ENCODE peak calls at places on chromosome 11, in five cellular contexts. One of them, this sample, is unnamed.
A peak's percentile ranks its signal among the peaks of the same experiment; 100 is the strongest.

GRCh38 chr11:76698321-76699043 is 27.9 kb upstream of the LRRC32 start:
- DNase-seq in activated gamma-delta T cell treated with Interleukin-2 at 50 U/mL for 16 hours: no peak
- DNase-seq in neural crest cell: no peak
- DNase-seq in naive thymus-derived CD4-positive, alpha-beta T cell: no peak
- DNase-seq in CD8-positive, alpha-beta T cell: no peak
- DNase-seq in this sample: peak; percentile 36

GRCh38 chr11:60941371-60942119 is 10.4 kb downstream of the SLC15A3 start:
- DNase-seq in CD8-positive, alpha-beta T cell: no peak
- DNase-seq in naive thymus-derived CD4-positive, alpha-beta T cell: no peak
- DNase-seq in neural crest cell: no peak
- DNase-seq in activated gamma-delta T cell treated with Interleukin-2 at 50 U/mL for 16 hours: no peak
- DNase-seq in this sample: no peak

GRCh38 chr11:76763573-76764348 is 19.4 kb upstream of the TSKU start:
- DNase-seq in activated gamma-delta T cell treated with Interleukin-2 at 50 U/mL for 16 hours: no peak
- DNase-seq in naive thymus-derived CD4-positive, alpha-beta T cell: no peak
- DNase-seq in CD8-positive, alpha-beta T cell: no peak
- DNase-seq in neural crest cell: no peak
- DNase-seq in this sample: no peak

GRCh38 chr11:124285610-124286344 is 28.0 kb downstream of the OR8D1 start:
- DNase-seq in neural crest cell: no peak
- DNase-seq in naive thymus-derived CD4-positive, alpha-beta T cell: no peak
- DNase-seq in activated gamma-delta T cell treated with Interleukin-2 at 50 U/mL for 16 hours: no peak
- DNase-seq in CD8-positive, alpha-beta T cell: no peak
- DNase-seq in this sample: no peak

GRCh38 chr11:76657139-76657823 is 13.3 kb downstream of the LRRC32 start:
- DNase-seq in activated gamma-delta T cell treated with Interleukin-2 at 50 U/mL for 16 hours: no peak
- DNase-seq in neural crest cell: no peak
- DNase-seq in naive thymus-derived CD4-positive, alpha-beta T cell: no peak
- DNase-seq in CD8-positive, alpha-beta T cell: no peak
- DNase-seq in this sample: no peak

GRCh38 chr11:11977206-11977938 is 31.1 kb downstream of the DKK3 start:
- DNase-seq in neural crest cell: no peak
- DNase-seq in CD8-positive, alpha-beta T cell: peak; percentile 35
- DNase-seq in activated gamma-delta T cell treated with Interleukin-2 at 50 U/mL for 16 hours: no peak
- DNase-seq in naive thymus-derived CD4-positive, alpha-beta T cell: no peak
- DNase-seq in this sample: no peak

GRCh38 chr11:1515082-1516060 is 28.8 kb upstream of the MOB2 start:
- DNase-seq in naive thymus-derived CD4-positive, alpha-beta T cell: peak; percentile 64
- DNase-seq in neural crest cell: peak; percentile 96
- DNase-seq in CD8-positive, alpha-beta T cell: peak; percentile 81
- DNase-seq in activated gamma-delta T cell treated with Interleukin-2 at 50 U/mL for 16 hours: peak; percentile 65
- DNase-seq in this sample: peak; percentile 99

GRCh38 chr11:27571151-27571840 is 64.7 kb upstream of the LIN7C start:
- DNase-seq in activated gamma-delta T cell treated with Interleukin-2 at 50 U/mL for 16 hours: no peak
- DNase-seq in naive thymus-derived CD4-positive, alpha-beta T cell: no peak
- DNase-seq in neural crest cell: no peak
- DNase-seq in CD8-positive, alpha-beta T cell: no peak
- DNase-seq in this sample: no peak

GRCh38 chr11:267491-267994 is 10.7 kb upstream of the NLRP6 start:
- DNase-seq in naive thymus-derived CD4-positive, alpha-beta T cell: peak; percentile 73
- DNase-seq in neural crest cell: no peak
- DNase-seq in CD8-positive, alpha-beta T cell: peak; percentile 82
- DNase-seq in activated gamma-delta T cell treated with Interleukin-2 at 50 U/mL for 16 hours: peak; percentile 59
- DNase-seq in this sample: no peak

GRCh38 chr11:13262096-13262495 is 15.5 kb upstream of the BMAL1 start:
- DNase-seq in naive thymus-derived CD4-positive, alpha-beta T cell: no peak
- DNase-seq in neural crest cell: no peak
- DNase-seq in CD8-positive, alpha-beta T cell: no peak
- DNase-seq in activated gamma-delta T cell treated with Interleukin-2 at 50 U/mL for 16 hours: no peak
- DNase-seq in this sample: no peak

GRCh38 chr11:131771471-131771870 is 401.1 kb downstream of the NTM start:
- DNase-seq in activated gamma-delta T cell treated with Interleukin-2 at 50 U/mL for 16 hours: no peak
- DNase-seq in CD8-positive, alpha-beta T cell: no peak
- DNase-seq in neural crest cell: no peak
- DNase-seq in naive thymus-derived CD4-positive, alpha-beta T cell: no peak
- DNase-seq in this sample: no peak

GRCh38 chr11:74138021-74138420 is 32.8 kb downstream of the C2CD3 start:
- DNase-seq in neural crest cell: no peak
- DNase-seq in CD8-positive, alpha-beta T cell: no peak
- DNase-seq in activated gamma-delta T cell treated with Interleukin-2 at 50 U/mL for 16 hours: no peak
- DNase-seq in naive thymus-derived CD4-positive, alpha-beta T cell: no peak
- DNase-seq in this sample: no peak

GRCh38 chr11:113083571-113083970 is 122.4 kb downstream of the NCAM1 start:
- DNase-seq in activated gamma-delta T cell treated with Interleukin-2 at 50 U/mL for 16 hours: no peak
- DNase-seq in CD8-positive, alpha-beta T cell: no peak
- DNase-seq in naive thymus-derived CD4-positive, alpha-beta T cell: no peak
- DNase-seq in neural crest cell: no peak
- DNase-seq in this sample: no peak

This sample was measured in HuH-7.